ENCODE peak calls at places on chromosomes 4 and X, in four cellular contexts. J is hepatocyte, D is transverse colon, P is A673. T is an unnamed sample.
A peak's percentile ranks its signal among the peaks of the same experiment; 100 is the strongest.

GRCh38 chrX:40539214-40540142 is 41.3 kb upstream of the ATP6AP2 start:
- DNase-seq in J (peak; percentile 38), D (peak; percentile 49), P (peak; percentile 44), T (peak; percentile 85)

GRCh38 chrX:94977986-94978385 is 1304.0 kb downstream of the FAM133A start:
- DNase-seq in J (no peak), D (no peak), P (no peak), T (no peak)

GRCh38 chr4:40425799-40426574 is 90.9 kb downstream of the CHRNA9 start:
- DNase-seq in J (no peak), D (no peak), P (no peak), T (no peak)

GRCh38 chr4:138003248-138003647 is 238.9 kb downstream of the SLC7A11 start:
- DNase-seq in J (no peak), D (no peak), P (no peak), T (no peak)

GRCh38 chr4:189048119-189048518 is 892.6 kb upstream of the FRG1 start:
- DNase-seq in J (no peak), D (no peak), P (no peak), T (no peak)

GRCh38 chrX:141814213-141814857 is 23.8 kb upstream of the MAGEC3 start:
- DNase-seq in J (peak; percentile 42), D (no peak), P (no peak), T (no peak)

GRCh38 chrX:352582-353314 is 34.0 kb downstream of the PPP2R3B start:
- DNase-seq in J (no peak), D (no peak), P (no peak), T (no peak)

GRCh38 chr4:112082954-112083586 is 62.2 kb upstream of the FAM241A start:
- DNase-seq in J (peak; percentile 65), D (no peak), P (no peak), T (no peak)

GRCh38 chr4:75726577-75726976 is 2.2 kb downstream of the USO1 start:
- DNase-seq in J (no peak), D (no peak), P (no peak), T (no peak)

GRCh38 chr4:30720656-30721352 is 635 bp downstream of the PCDH7 start:
- DNase-seq in J (peak; percentile 52), D (peak; percentile 12), P (peak; percentile 68), T (peak; percentile 63)

GRCh38 chr4:112178731-112179130 is 33.5 kb downstream of the FAM241A start:
- DNase-seq in J (no peak), D (no peak), P (no peak), T (no peak)

GRCh38 chr4:40502220-40502619 is 127.4 kb downstream of the RBM47 start:
- DNase-seq in J (no peak), D (no peak), P (no peak), T (no peak)

GRCh38 chrX:122135070-122135469 is 1049.0 kb upstream of the GRIA3 start:
- DNase-seq in J (peak; percentile 4), D (no peak), P (no peak), T (no peak)

GRCh38 chrX:24080670-24081069 is 25.9 kb downstream of the EIF2S3 start:
- DNase-seq in J (no peak), D (no peak), P (no peak), T (no peak)

GRCh38 chrX:51496501-51497291 is at the start of gene NUDT11:
- DNase-seq in J (peak; percentile 82), D (peak; percentile 46), P (peak; percentile 78), T (peak; percentile 94)

GRCh38 chrX:20454117-20454516 is 187.4 kb upstream of the RPS6KA3 start:
- DNase-seq in J (no peak), D (no peak), P (no peak), T (no peak)

GRCh38 chr4:153023692-153024394 is 87.7 kb downstream of the FHDC1 start:
- DNase-seq in J (no peak), D (peak; percentile 14), P (no peak), T (no peak)

GRCh38 chrX:1902901-1903379 is 288.1 kb downstream of the ASMT start:
- DNase-seq in J (no peak), D (no peak), P (no peak), T (no peak)

GRCh38 chr4:70703695-70704332 is 15.5 kb downstream of the UTP3 start:
- DNase-seq in J (peak; percentile 12), D (peak; percentile 18), P (peak; percentile 32), T (peak; percentile 38)

GRCh38 chr4:161714022-161714751 is 449.6 kb downstream of the FSTL5 start:
- DNase-seq in J (no peak), D (no peak), P (peak; percentile 8), T (no peak)

GRCh38 chrX:4240541-4241194 is 527.2 kb upstream of the PRKX start:
- DNase-seq in J (no peak), D (no peak), P (peak; percentile 44), T (no peak)

GRCh38 chrX:49761481-49761880 is 65.7 kb upstream of the PAGE1 start:
- DNase-seq in J (peak; percentile 31), D (no peak), P (peak; percentile 34), T (peak; percentile 47)

GRCh38 chrX:148500428-148501120 is at the start of gene AFF2:
- DNase-seq in J (peak; percentile 64), D (no peak), P (peak; percentile 25), T (peak; percentile 82)

GRCh38 chr4:101264993-101265815 is 82.1 kb downstream of the PPP3CA start:
- DNase-seq in J (no peak), D (no peak), P (no peak), T (no peak)

GRCh38 chrX:11267311-11267910 is 25.8 kb upstream of the AMELX start:
- DNase-seq in J (no peak), D (no peak), P (no peak), T (no peak)

GRCh38 chrX:150805736-150806135 is 92.7 kb downstream of the CD99L2 start:
- DNase-seq in J (no peak), D (no peak), P (no peak), T (no peak)

GRCh38 chrX:136531951-136532350 is at the start of gene VGLL1:
- DNase-seq in J (peak; percentile 21), D (no peak), P (no peak), T (no peak)

DNA sequence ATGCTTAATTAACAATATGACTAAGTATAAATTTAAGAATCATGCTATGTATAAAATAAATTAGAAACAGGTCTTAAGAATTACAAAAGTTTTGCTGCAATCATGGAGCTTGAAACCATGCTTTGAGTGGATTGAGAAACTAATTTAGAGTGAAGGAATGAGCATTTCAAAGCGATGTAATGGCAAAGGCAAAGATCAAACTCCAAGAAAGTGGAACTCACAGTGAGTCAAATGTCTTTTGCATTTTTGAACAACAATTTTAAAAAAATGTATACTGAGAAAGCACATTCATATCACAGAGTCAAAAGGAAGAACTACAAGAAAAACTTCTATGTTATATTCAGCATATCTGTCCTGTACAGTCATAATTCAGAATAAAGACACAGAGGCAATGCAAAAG is 6.6 kb downstream of the GPRIN3 start:
- DNase-seq in J (no peak), D (no peak), P (no peak), T (no peak)
- H3K4me1 ChIP-seq in J (peaks cover 17% of the 10 kb centered on the region), D (peaks cover 31% of the 10 kb centered on the region), P (peaks cover 7% of the 10 kb centered on the region), T (peaks cover 7% of the 10 kb centered on the region)

GRCh38 chrX:110454336-110454735 is 95.7 kb downstream of the RTL9 start:
- DNase-seq in J (no peak), D (no peak), P (no peak), T (no peak)
- H3K27me3 ChIP-seq in J (no peaks in the 10 kb centered on the region), D (no peaks in the 10 kb centered on the region), P (no peaks in the 10 kb centered on the region), T (peaks cover 11% of the 10 kb centered on the region)

DNA sequence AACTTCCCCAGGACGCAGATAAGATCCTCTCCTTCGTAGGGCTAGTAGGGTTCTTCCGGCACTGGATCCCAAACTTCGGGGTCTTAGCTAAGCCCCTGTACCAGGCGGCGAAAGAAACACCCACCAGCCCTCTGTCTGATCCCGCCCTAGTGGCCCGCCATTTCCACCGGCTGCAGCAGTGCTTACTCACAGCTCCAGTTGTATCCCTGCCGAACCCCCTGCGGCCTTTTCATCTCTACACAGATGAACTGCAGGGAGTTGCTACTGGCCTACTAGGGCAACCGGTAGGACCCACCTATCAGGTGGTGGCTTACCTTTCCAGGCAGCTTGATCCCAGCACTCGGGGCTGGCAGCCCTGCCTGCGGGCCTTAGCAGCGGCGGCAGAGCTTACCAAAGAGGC is 961.2 kb downstream of the RPA4 start:
- DNase-seq in J (no peak), D (no peak), P (no peak), T (no peak)
- H3K9me3 ChIP-seq in J (no peaks in the 10 kb centered on the region), D (no peaks in the 10 kb centered on the region), P (no peaks in the 10 kb centered on the region), T (peaks cover 10% of the 10 kb centered on the region)

DNA sequence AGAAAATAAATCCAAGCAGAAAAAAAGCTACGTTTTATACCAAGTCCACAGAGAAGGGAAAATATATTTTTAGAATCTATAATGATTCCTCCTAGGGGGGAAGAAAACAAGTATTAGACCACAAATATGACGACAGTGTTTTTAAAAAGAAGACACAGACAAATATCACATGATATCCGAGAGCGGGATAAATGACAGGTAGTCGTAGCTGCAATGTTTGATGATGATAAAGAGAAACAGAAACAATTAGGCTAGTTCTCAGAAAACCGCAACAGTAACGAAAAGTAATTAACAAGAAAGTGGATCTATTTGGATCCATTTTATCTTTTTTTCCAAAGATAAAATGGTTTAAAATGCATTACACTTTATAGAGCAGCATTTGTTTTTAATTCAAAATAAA is 918 bp downstream of the HAUS3 start:
- DNase-seq in J (no peak), D (no peak), P (no peak), T (no peak)
- H3K4me1 ChIP-seq in J (peaks cover 32% of the 10 kb centered on the region), D (peaks cover 58% of the 10 kb centered on the region), P (peaks cover 33% of the 10 kb centered on the region), T (peaks cover 32% of the 10 kb centered on the region)

DNA sequence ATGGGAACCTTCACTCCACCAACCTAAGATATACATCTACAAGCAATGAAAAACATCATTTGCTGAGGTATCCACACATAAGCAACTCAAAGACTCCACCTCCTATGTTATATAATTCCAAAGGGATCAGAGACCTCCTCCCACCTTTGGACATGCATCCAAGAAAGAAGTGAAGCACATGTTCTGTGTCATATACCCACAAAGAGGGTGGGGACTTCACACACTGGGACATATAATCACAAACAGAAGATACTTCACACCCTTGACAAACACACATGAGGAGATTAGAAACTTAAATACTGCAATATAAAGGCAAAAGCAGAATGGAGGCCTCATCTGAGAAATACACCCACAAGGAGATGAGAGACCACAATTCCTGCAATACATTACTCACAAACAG is 25.4 kb downstream of the SUV39H1 start:
- DNase-seq in J (no peak), D (no peak), P (no peak), T (no peak)
- H3K27me3 ChIP-seq in J (no peaks in the 10 kb centered on the region), D (no peaks in the 10 kb centered on the region), P (no peaks in the 10 kb centered on the region), T (no peaks in the 10 kb centered on the region)

DNA sequence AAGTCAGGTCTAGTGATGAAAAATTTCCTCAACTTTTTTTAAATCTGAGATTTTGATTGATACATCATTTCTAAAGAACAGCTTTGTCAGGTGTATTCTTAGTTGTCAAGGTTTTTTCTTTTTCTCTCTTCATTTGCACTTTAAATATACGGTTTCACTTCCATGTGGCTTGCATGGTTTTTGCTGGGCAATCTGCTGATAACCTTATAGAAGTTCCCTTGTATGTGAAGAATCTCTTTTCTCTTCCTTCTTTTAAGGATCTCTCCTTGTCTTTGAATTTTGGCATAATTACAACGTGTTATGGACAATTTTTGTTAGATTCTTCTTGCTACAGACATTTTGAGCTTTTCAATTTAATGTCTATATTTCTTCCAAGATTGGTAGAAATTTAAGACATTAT is 76.4 kb downstream of the ZNF721 start:
- DNase-seq in J (no peak), D (no peak), P (no peak), T (no peak)
- H3K9me3 ChIP-seq in J (peaks cover 72% of the 10 kb centered on the region), D (peaks cover 100% of the 10 kb centered on the region), P (peaks cover 92% of the 10 kb centered on the region), T (peaks cover 2% of the 10 kb centered on the region)

DNA sequence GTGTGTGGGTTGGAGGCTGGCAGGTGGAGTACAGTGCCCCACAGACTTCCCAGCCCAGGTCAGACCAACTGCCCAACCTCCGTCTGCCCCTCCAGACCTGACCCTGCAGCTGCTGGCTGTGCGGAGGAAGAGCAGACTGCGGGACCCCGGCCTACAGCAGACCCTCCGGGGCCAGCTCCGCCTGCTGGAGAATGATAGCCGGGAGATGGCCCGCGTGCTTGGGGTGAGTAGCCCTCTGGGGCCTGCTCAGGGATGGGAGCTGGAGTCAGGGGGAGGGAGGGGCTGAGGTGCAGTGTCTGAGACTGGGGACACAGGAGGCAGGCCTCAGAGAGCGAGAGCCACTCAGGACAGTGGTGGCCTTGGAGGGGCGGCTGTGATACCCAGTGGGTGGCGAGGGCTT is 13.5 kb downstream of the SH3TC1 start:
- DNase-seq in J (no peak), D (no peak), P (no peak), T (no peak)
- H3K4me1 ChIP-seq in J (no peaks in the 10 kb centered on the region), D (no peaks in the 10 kb centered on the region), P (no peaks in the 10 kb centered on the region), T (no peaks in the 10 kb centered on the region)